ENCODE peak calls at places on chromosomes 16 and 17, in nine cellular contexts. Q is right cardiac atrium; T is stimulated activated CD4-positive, alpha-beta T cell treated with anti-CD3 and anti-CD28 coated beads, Interleukin-1b, Interleukin-23, amount 100 ng/mL, for 24 hours; Z is GM03348; L is IMR-90; B is germinal center; W is GM19239; M is activated CD8-positive, alpha-beta T cell treated with anti-CD3 and anti-CD28 coated beads for 36 hours; X is HFFc6. O is an unnamed sample.
A peak's percentile ranks its signal among the peaks of the same experiment; 100 is the strongest.

GRCh38 chr16:47876494-47876893 is 279.3 kb downstream of the ABCC12 start:
- DNase-seq in T (no peak), X (no peak), Q (no peak), Z (no peak), L (no peak), M (no peak), B (no peak), W (no peak), O (no peak)

GRCh38 chr17:49739662-49740271 is 24.2 kb downstream of the FAM117A start:
- DNase-seq in Q (peak; percentile 95), L (peak; percentile 16), T (peak; percentile 46), M (peak; percentile 95), X (no peak), Z (no peak), W (no peak), B (peak; percentile 65), O (peak; percentile 83)

GRCh38 chr17:2794116-2794803 is 2.0 kb upstream of the RAP1GAP2 start:
- DNase-seq in M (no peak), X (no peak), W (no peak), B (no peak), Q (no peak), L (no peak), T (no peak), Z (no peak), O (no peak)

GRCh38 chr17:69501591-69502468 is 87.3 kb downstream of the MAP2K6 start:
- DNase-seq in Z (peak; percentile 37), T (no peak), Q (peak; percentile 68), W (no peak), X (peak; percentile 10), M (peak; percentile 4), B (no peak), L (peak; percentile 90), O (peak; percentile 47)

GRCh38 chr16:62022688-62023087 is 13.6 kb downstream of the CDH8 start:
- DNase-seq in B (no peak), L (no peak), Z (no peak), X (no peak), T (no peak), M (no peak), Q (no peak), W (no peak), O (no peak)

GRCh38 chr17:42097691-42098661 is at the start of gene ZNF385C:
- DNase-seq in X (no peak), Z (peak; percentile 45), W (no peak), Q (no peak), L (no peak), B (peak; percentile 69), T (peak; percentile 46), M (peak; percentile 50), O (no peak)

GRCh38 chr17:50864747-50865059 is 1.5 kb downstream of the TOB1 start:
- DNase-seq in M (peak; percentile 41), Z (no peak), Q (no peak), T (no peak), L (no peak), W (no peak), X (no peak), B (no peak), O (no peak)

GRCh38 chr17:1109606-1110523 is 69.9 kb downstream of the ABR start:
- DNase-seq in T (peak; percentile 26), Q (peak; percentile 52), Z (no peak), W (no peak), M (peak; percentile 67), L (no peak), B (no peak), X (peak; percentile 21), O (no peak)

GRCh38 chr17:60065136-60065535 is 13.6 kb downstream of the HEATR6 start:
- DNase-seq in Z (no peak), T (no peak), W (no peak), B (no peak), Q (no peak), M (no peak), L (peak; percentile 65), X (peak; percentile 18), O (peak; percentile 30)

GRCh38 chr16:70738083-70738977 is 52.5 kb upstream of the MTSS2 start:
- DNase-seq in B (peak; percentile 36), Q (peak; percentile 78), L (peak; percentile 93), T (no peak), W (peak; percentile 40), Z (peak; percentile 88), X (peak; percentile 69), M (peak; percentile 74), O (peak; percentile 75)

GRCh38 chr17:72733619-72734282 is 358.7 kb downstream of the SLC39A11 start:
- DNase-seq in Z (no peak), L (no peak), T (no peak), Q (no peak), B (no peak), X (no peak), W (no peak), M (no peak), O (no peak)

GRCh38 chr17:20920813-20921199 is 122.0 kb downstream of the USP22 start:
- DNase-seq in W (no peak), T (no peak), X (no peak), Q (no peak), L (peak; percentile 53), Z (peak; percentile 72), M (no peak), B (no peak), O (peak; percentile 35)

GRCh38 chr17:28326114-28326513 is 7.1 kb downstream of the TMEM97 start:
- DNase-seq in B (no peak), Q (no peak), T (no peak), W (no peak), X (no peak), Z (no peak), L (no peak), M (no peak), O (peak; percentile 78)

GRCh38 chr16:49608801-49609200 is 235.2 kb downstream of the C16orf78 start:
- DNase-seq in Z (peak; percentile 40), M (no peak), L (peak; percentile 61), W (no peak), B (no peak), Q (no peak), X (no peak), T (no peak), O (no peak)

GRCh38 chr16:69798466-69798865 is 36.3 kb downstream of the WWP2 start:
- DNase-seq in B (no peak), Q (no peak), L (peak; percentile 6), W (no peak), M (no peak), T (no peak), Z (peak; percentile 30), X (no peak), O (no peak)

GRCh38 chr16:88830250-88830649 is 18.5 kb upstream of the APRT start:
- DNase-seq in L (no peak), B (no peak), X (no peak), T (no peak), M (no peak), Z (no peak), W (no peak), Q (peak; percentile 79), O (no peak)

GRCh38 chr17:70929226-70929625 is 759.9 kb downstream of the KCNJ2 start:
- DNase-seq in W (no peak), Q (no peak), T (no peak), X (no peak), L (peak; percentile 16), M (no peak), Z (peak; percentile 26), B (no peak), O (no peak)

GRCh38 chr16:15518412-15519351 is 84.3 kb downstream of the BMERB1 start:
- DNase-seq in X (peak; percentile 37), Z (peak; percentile 47), M (no peak), Q (peak; percentile 87), W (no peak), B (no peak), L (peak; percentile 76), T (no peak), O (no peak)

GRCh38 chr16:47431960-47432359 is 28.9 kb downstream of the ITFG1 start:
- DNase-seq in T (no peak), W (no peak), X (no peak), L (no peak), Z (no peak), M (no peak), B (no peak), Q (no peak), O (no peak)

GRCh38 chr17:17182601-17183136 is 23.5 kb downstream of the PLD6 start:
- DNase-seq in L (no peak), X (no peak), Z (no peak), B (no peak), Q (no peak), M (no peak), W (no peak), T (no peak), O (no peak)

GRCh38 chr16:75250089-75250808 is 1.2 kb downstream of the BCAR1 start:
- DNase-seq in L (no peak), X (no peak), M (no peak), Z (peak; percentile 48), T (no peak), B (no peak), Q (peak; percentile 65), W (no peak), O (no peak)

GRCh38 chr16:19265531-19265930 is 20.0 kb upstream of the CLEC19A start:
- DNase-seq in Z (no peak), M (no peak), B (no peak), W (no peak), T (no peak), L (no peak), X (no peak), Q (no peak), O (no peak)

GRCh38 chr16:15973460-15973859 is 24.0 kb downstream of the ABCC1 start:
- DNase-seq in X (peak; percentile 71), L (peak; percentile 62), W (no peak), Z (no peak), B (no peak), M (no peak), T (no peak), Q (no peak), O (no peak)

GRCh38 chr17:8963665-8964258 is 1.7 kb downstream of the PIK3R5 start:
- DNase-seq in Q (no peak), X (no peak), M (peak; percentile 46), B (no peak), T (no peak), L (no peak), W (no peak), Z (no peak), O (no peak)

GRCh38 chr17:28738680-28739384 is 5.0 kb upstream of the TRAF4 start:
- DNase-seq in Z (no peak), W (no peak), M (peak; percentile 87), X (no peak), T (no peak), Q (peak; percentile 38), L (no peak), B (peak; percentile 65), O (no peak)

GRCh38 chr17:50055426-50056216 is at the start of gene ITGA3:
- DNase-seq in W (peak; percentile 24), T (peak; percentile 25), B (peak; percentile 63), M (peak; percentile 68), Q (peak; percentile 90), L (peak; percentile 85), Z (peak; percentile 88), X (peak; percentile 87), O (peak; percentile 96)

GRCh38 chr17:37737081-37737480 is 7.8 kb downstream of the HNF1B start:
- DNase-seq in X (no peak), L (no peak), W (no peak), T (no peak), Q (no peak), Z (no peak), B (no peak), M (no peak), O (peak; percentile 14)

GRCh38 chr16:49287572-49287971 is 5.9 kb upstream of the CBLN1 start:
- DNase-seq in Q (no peak), X (no peak), T (no peak), B (no peak), M (no peak), L (no peak), W (no peak), Z (no peak), O (no peak)

GRCh38 chr16:67013823-67014640 is 14.9 kb upstream of the CBFB start:
- DNase-seq in L (peak; percentile 46), M (peak; percentile 91), Q (peak; percentile 97), X (peak; percentile 17), B (peak; percentile 59), T (peak; percentile 50), W (peak; percentile 50), Z (peak; percentile 87), O (peak; percentile 34)

GRCh38 chr16:81004646-81005353 is 1.9 kb downstream of the CMC2 start:
- DNase-seq in X (peak; percentile 68), M (peak; percentile 49), B (peak; percentile 38), T (no peak), Z (peak; percentile 37), L (peak; percentile 62), W (no peak), Q (peak; percentile 45), O (peak; percentile 67)

GRCh38 chr17:60534010-60534555 is 8.0 kb upstream of the APPBP2 start:
- DNase-seq in L (peak; percentile 85), X (no peak), M (no peak), T (no peak), Q (no peak), W (no peak), Z (no peak), B (no peak), O (no peak)